ENCODE peak calls at places on chromosomes 7 and 10, in eight cellular contexts. T is ovary; M is pancreas; O is CD8-positive, alpha-beta T cell; V is lung; U is uterus; F is PC-9; J is vagina. K is an unnamed sample.

GRCh38 chr7:9250876-9251275 is 817.5 kb downstream of the NXPH1 start:
- DNase-seq in J (no peak), V (no peak), T (no peak), F (no peak), M (no peak), O (no peak), U (no peak), K (no peak)

GRCh38 chr7:15317215-15317614 is 244.6 kb downstream of the AGMO start:
- DNase-seq in O (no peak), V (no peak), T (no peak), U (no peak), F (no peak), J (no peak), M (no peak), K (no peak)

GRCh38 chr7:11315687-11316258 is 342.1 kb downstream of the PHF14 start:
- DNase-seq in M (no peak), O (no peak), V (no peak), T (no peak), U (no peak), J (no peak), F (no peak), K (no peak)

GRCh38 chr7:40403664-40404476 is 269.1 kb downstream of the SUGCT start:
- DNase-seq in O (no peak), M (no peak), J (no peak), T (no peak), V (no peak), F (no peak), U (no peak), K (no peak)

GRCh38 chr10:44985175-44985681 is 6.6 kb upstream of the DEPP1 start:
- DNase-seq in V (no peak), T (peak), F (no peak), U (peak), M (no peak), J (no peak), O (no peak), K (peak)

GRCh38 chr7:39621261-39621660 is 2.1 kb upstream of the RALA start:
- DNase-seq in O (no peak), U (no peak), F (no peak), J (no peak), V (no peak), M (no peak), T (no peak), K (no peak)

GRCh38 chr7:116592445-116592844 is 67.6 kb downstream of the CAV1 start:
- DNase-seq in V (peak), U (no peak), O (no peak), F (no peak), T (no peak), M (no peak), J (no peak), K (no peak)

GRCh38 chr7:136900005-136900404 is 31.6 kb downstream of the CHRM2 start:
- DNase-seq in O (no peak), V (no peak), T (no peak), F (no peak), J (no peak), M (no peak), U (no peak), K (no peak)

GRCh38 chr10:10222288-10222945 is 795.3 kb upstream of the CELF2 start:
- DNase-seq in M (no peak), J (no peak), F (no peak), V (no peak), U (no peak), T (no peak), O (no peak), K (no peak)

GRCh38 chr10:110005716-110006115 is 2.1 kb upstream of the ADD3 start:
- DNase-seq in T (peak), M (no peak), O (no peak), F (no peak), U (peak), V (no peak), J (no peak), K (no peak)

GRCh38 chr10:46556515-46557318 is at the start of gene GPRIN2:
- DNase-seq in M (peak), V (peak), T (peak), O (no peak), F (peak), U (no peak), J (peak), K (no peak)

GRCh38 chr10:72315054-72315453 is 39.7 kb downstream of the DNAJB12 start:
- DNase-seq in U (no peak), T (no peak), J (no peak), F (peak), M (no peak), V (no peak), O (no peak), K (no peak)

GRCh38 chr7:12951397-12951801 is 264.0 kb downstream of the ARL4A start:
- DNase-seq in F (peak), M (no peak), T (no peak), U (no peak), J (no peak), V (no peak), O (no peak), K (no peak)

GRCh38 chr10:46028584-46029570 is 1.5 kb downstream of the NCOA4 start:
- DNase-seq in M (no peak), J (no peak), V (no peak), U (no peak), O (no peak), F (peak), T (no peak), K (no peak)

GRCh38 chr10:87503892-87504291 is 801 bp upstream of the MINPP1 start:
- DNase-seq in M (no peak), O (no peak), J (no peak), T (no peak), V (no peak), U (no peak), F (no peak), K (no peak)

GRCh38 chr10:129706081-129706480 is 239.0 kb downstream of the MGMT start:
- DNase-seq in T (no peak), V (no peak), J (peak), M (no peak), F (no peak), U (no peak), O (no peak), K (no peak)

GRCh38 chr7:27099224-27099838 is 3.2 kb downstream of the HOXA2 start:
- DNase-seq in V (no peak), M (no peak), U (no peak), J (no peak), T (no peak), O (no peak), F (no peak), K (no peak)

GRCh38 chr7:117229350-117229749 is 93.5 kb downstream of the WNT2 start:
- DNase-seq in M (no peak), O (no peak), J (no peak), T (no peak), V (no peak), U (no peak), F (no peak), K (no peak)

GRCh38 chr7:112462236-112462635 is 12.0 kb downstream of the IFRD1 start:
- DNase-seq in V (peak), O (no peak), T (peak), U (peak), J (no peak), M (no peak), F (peak), K (no peak)

DNA sequence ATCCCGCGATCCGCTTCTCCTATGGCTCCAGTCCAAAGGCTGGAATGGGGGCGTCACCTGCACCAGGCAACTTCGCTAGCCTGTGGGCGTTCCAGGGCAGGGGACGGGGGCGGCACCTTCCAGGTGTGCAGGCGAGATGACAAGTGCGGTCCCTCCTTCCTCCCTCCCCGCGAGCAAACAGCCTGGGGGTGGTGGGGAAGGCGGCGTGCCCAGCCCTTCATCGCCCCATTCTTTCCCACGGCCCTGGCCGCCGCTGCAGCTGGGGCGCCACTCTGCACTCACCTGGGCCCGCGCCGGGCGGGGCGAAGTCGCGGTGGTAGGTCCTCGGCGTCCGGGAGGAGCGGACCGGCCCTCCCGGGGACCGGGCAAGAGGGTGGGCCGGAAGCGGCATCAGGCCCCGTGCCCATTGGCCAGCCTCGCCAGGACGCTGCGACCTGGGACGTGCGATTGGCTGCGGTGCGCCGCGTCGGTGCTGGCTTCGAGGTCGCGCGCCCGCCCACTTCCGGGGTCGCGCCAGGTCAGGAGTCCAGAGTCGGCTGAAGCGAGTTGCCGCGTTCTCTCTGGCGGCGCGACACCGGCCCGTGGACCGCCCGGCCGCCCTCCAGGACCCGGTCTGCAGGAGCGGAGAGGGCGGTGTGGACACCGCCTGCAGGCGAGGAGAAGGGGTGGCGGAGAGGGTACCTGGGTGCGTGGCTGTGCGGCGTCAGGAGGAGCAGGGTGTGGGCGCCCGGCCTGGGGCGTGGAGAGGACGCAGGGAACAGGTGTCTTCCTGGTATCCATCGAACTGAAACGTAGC is at the start of gene TECPR1:
- DNase-seq in J (no peak), T (peak), F (peak), M (peak), V (peak), U (peak), O (peak), K (peak)
- TF ChIP-seq CTCF in J (no peak), T (no peak), F (no peak), M (no peak), V (no peak), U (no peak), O (peak), K (no peak)

GRCh38 chr10:805635-806305 is 116.3 kb upstream of the DIP2C start:
- DNase-seq in V (no peak), T (no peak), F (no peak), U (no peak), O (peak), M (peak), J (no peak), K (peak)
- H3K27ac ChIP-seq in V (no peak), T (no peak), F (no peak), U (no peak), O (no peak), M (no peak), J (no peak), K (no peak)

DNA sequence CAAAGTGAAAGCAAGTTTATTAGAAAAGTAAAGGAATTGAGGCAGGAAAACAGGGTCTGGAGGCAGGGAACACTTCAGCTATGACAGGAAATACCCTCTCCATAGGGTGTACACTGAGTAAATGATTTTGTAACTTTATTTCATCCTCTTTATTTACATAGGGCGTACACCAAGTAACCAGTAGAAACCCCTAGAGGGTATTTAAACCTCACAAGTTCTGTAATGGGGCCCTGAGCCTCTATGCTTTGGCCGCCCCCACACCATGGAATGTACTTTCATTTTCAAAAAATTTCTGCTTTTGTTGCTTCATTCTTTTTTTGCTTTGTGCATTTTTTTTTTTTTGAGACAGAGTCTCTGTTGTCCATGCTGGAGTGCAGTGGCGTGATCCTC is 1.4 kb upstream of the PSMG3 start:
- DNase-seq in J (no peak), T (no peak), O (no peak), U (no peak), M (no peak), F (peak), V (no peak), K (no peak)
- H3K4me3 ChIP-seq in J (peak), T (no peak), O (peak), U (peak), M (peak), F (peak), V (no peak), K (no peak)

GRCh38 chr7:132899-133298 is 59.5 kb upstream of the FAM20C start:
- DNase-seq in J (no peak), U (no peak), T (no peak), O (no peak), F (no peak), V (no peak), M (no peak), K (no peak)

GRCh38 chr7:133486-133885 is 58.9 kb upstream of the FAM20C start:
- DNase-seq in F (no peak), O (no peak), V (no peak), U (no peak), M (no peak), T (no peak), J (no peak), K (no peak)

GRCh38 chr7:135254-135653 is 57.1 kb upstream of the FAM20C start:
- DNase-seq in M (no peak), V (no peak), O (no peak), J (no peak), F (no peak), T (no peak), U (no peak), K (no peak)

GRCh38 chr7:134541-134940 is 57.8 kb upstream of the FAM20C start:
- DNase-seq in J (no peak), V (no peak), M (no peak), T (no peak), F (no peak), O (no peak), U (no peak), K (no peak)

GRCh38 chr7:134029-134428 is 58.3 kb upstream of the FAM20C start:
- DNase-seq in J (no peak), V (no peak), T (no peak), M (no peak), F (no peak), O (no peak), U (no peak), K (no peak)
- TF ChIP-seq CTCF in J (no peak), V (no peak), T (no peak), M (no peak), F (no peak), O (no peak), U (no peak), K (no peak)

GRCh38 chr10:94224656-94225055 is 138.1 kb downstream of the NOC3L start:
- DNase-seq in J (no peak), U (no peak), T (no peak), O (no peak), M (no peak), V (no peak), F (no peak), K (no peak)
- H3K27ac ChIP-seq in J (no peak), U (peak), T (no peak), O (no peak), M (no peak), V (no peak), F (no peak), K (no peak)

GRCh38 chr10:69438531-69439349 is 12.5 kb upstream of the TSPAN15 start:
- DNase-seq in V (no peak), F (peak), J (no peak), O (no peak), U (no peak), T (no peak), M (no peak), K (no peak)
- H3K4me3 ChIP-seq in V (no peak), F (peak), J (no peak), O (no peak), U (no peak), T (no peak), M (no peak), K (no peak)

DNA sequence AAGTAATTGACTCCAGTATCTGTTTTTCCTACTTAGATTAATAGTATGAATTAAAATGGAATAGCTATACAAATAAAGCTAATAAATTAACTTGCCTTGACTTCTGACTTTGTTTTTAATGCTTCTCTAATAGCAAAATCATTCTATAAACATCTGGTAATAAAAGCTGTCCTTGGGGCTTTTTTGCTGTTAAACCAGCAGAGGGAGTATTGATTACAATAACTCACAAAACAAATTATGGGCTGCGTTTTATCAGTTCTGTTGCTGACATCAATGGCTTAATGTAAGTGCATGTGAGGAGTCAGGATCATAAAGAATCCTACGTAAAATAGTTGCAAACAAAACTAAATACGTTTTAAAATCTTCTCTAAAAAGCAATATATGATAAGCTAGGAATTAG is 667.8 kb downstream of the PCDH15 start:
- DNase-seq in U (no peak), F (no peak), J (no peak), O (no peak), M (no peak), V (no peak), T (no peak), K (no peak)
- TF ChIP-seq CTCF in U (no peak), F (peak), J (no peak), O (no peak), M (peak), V (no peak), T (no peak), K (no peak)

DNA sequence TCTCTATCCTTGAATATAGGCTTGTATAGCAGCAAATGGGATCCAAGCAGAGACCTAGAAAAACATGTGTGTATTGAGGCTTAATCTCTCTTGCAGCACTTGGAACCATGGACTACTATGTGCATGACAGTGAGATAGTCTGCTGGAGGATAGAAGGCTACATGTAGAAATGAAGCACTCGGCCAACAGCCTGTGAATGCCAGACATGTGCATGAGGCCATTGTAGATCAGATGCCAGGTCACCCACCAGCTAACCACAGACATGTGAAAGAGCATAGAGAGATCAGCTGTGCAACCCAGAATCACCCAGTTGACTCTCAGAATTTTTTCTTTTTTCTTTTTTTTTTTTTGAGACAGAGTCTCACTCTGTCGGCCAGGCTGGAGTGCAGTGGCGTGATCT is 90.9 kb downstream of the NT5C2 start:
- DNase-seq in O (no peak), T (no peak), M (no peak), V (no peak), U (no peak), F (no peak), J (no peak), K (no peak)
- H3K27ac ChIP-seq in O (no peak), T (no peak), M (no peak), V (no peak), U (no peak), F (no peak), J (no peak), K (no peak)